ENCODE peak calls at places on chromosome 7, in eight cellular contexts. T, D, M, P, E, Z, B and H are unnamed samples.

GRCh38 chr7:115682507-115682906 is 348.1 kb downstream of the TFEC start:
- DNase-seq in D (no peak), B (no peak), E (no peak), Z (no peak), P (no peak), M (no peak), T (no peak), H (no peak)

GRCh38 chr7:11228515-11228914 is 254.8 kb downstream of the PHF14 start:
- DNase-seq in B (no peak), M (no peak), T (peak), E (peak), P (no peak), D (peak), Z (no peak), H (no peak)

GRCh38 chr7:18806177-18806576 is 310.6 kb downstream of the HDAC9 start:
- DNase-seq in T (no peak), M (no peak), E (no peak), B (no peak), P (no peak), Z (no peak), D (no peak), H (no peak)

GRCh38 chr7:2583798-2584580 is 25.2 kb downstream of the IQCE start:
- DNase-seq in D (no peak), E (no peak), M (no peak), P (no peak), B (no peak), Z (no peak), T (no peak), H (no peak)

GRCh38 chr7:139693651-139694388 is 84.0 kb downstream of the HIPK2 start:
- DNase-seq in B (no peak), Z (no peak), D (no peak), P (no peak), M (no peak), E (no peak), T (no peak), H (no peak)

GRCh38 chr7:107913846-107914245 is 22.9 kb downstream of the DLD start:
- DNase-seq in E (no peak), D (no peak), B (no peak), Z (no peak), T (no peak), M (no peak), P (no peak), H (no peak)

GRCh38 chr7:132577206-132578049 is 1.2 kb upstream of the PLXNA4 start:
- DNase-seq in Z (no peak), B (no peak), T (peak), E (peak), M (peak), P (no peak), D (no peak), H (no peak)

GRCh38 chr7:122412441-122412840 is 107.9 kb upstream of the FEZF1 start:
- DNase-seq in Z (no peak), P (no peak), M (no peak), B (no peak), E (no peak), D (no peak), T (no peak), H (no peak)

GRCh38 chr7:7707756-7708310 is 10.6 kb downstream of the RPA3 start:
- DNase-seq in Z (no peak), P (no peak), B (no peak), E (peak), M (no peak), T (no peak), D (no peak), H (no peak)

GRCh38 chr7:81457858-81458522 is 311.9 kb downstream of the HGF start:
- DNase-seq in B (peak), M (no peak), E (peak), P (no peak), D (no peak), Z (no peak), T (peak), H (no peak)

GRCh38 chr7:101362334-101363195 is at the start of gene COL26A1:
- DNase-seq in Z (no peak), E (peak), B (no peak), P (no peak), D (no peak), T (peak), M (no peak), H (no peak)

GRCh38 chr7:24737281-24737680 is 20.0 kb downstream of the GSDME start:
- DNase-seq in M (no peak), Z (no peak), B (no peak), T (no peak), P (no peak), E (no peak), D (no peak), H (no peak)

GRCh38 chr7:27157717-27158431 is 1.4 kb upstream of the HOXA7 start:
- DNase-seq in P (no peak), M (no peak), D (no peak), B (no peak), Z (no peak), E (no peak), T (no peak), H (no peak)

GRCh38 chr7:4726568-4726967 is 44.5 kb downstream of the FOXK1 start:
- DNase-seq in E (no peak), P (no peak), T (no peak), Z (no peak), B (no peak), M (no peak), D (no peak), H (no peak)

GRCh38 chr7:139598642-139599041 is 75.2 kb downstream of the CLEC2L start:
- DNase-seq in M (no peak), T (peak), D (no peak), P (no peak), Z (no peak), E (peak), B (peak), H (no peak)

GRCh38 chr7:151440799-151441443 is 980 bp upstream of the CRYGN start:
- DNase-seq in P (peak), B (no peak), E (no peak), D (no peak), T (no peak), Z (no peak), M (no peak), H (no peak)

GRCh38 chr7:135283959-135284638 is 50.5 kb downstream of the STRA8 start:
- DNase-seq in Z (no peak), T (no peak), D (no peak), M (no peak), P (no peak), B (no peak), E (no peak), H (no peak)

GRCh38 chr7:128703605-128704004 is 31.5 kb downstream of the GARIN1A start:
- DNase-seq in Z (no peak), E (peak), B (no peak), P (no peak), D (no peak), T (peak), M (no peak), H (no peak)

GRCh38 chr7:133724694-133725093 is 402.4 kb upstream of the LRGUK start:
- DNase-seq in P (no peak), B (no peak), M (no peak), D (no peak), E (no peak), T (no peak), Z (no peak), H (no peak)